ENCODE peak calls at places on chromosomes 6 and 20, in five cellular contexts. P is right cardiac atrium, G is uterus, V is neural progenitor cell, U is pancreas. Q is an unnamed sample.

GRCh38 chr20:25215521-25215920 is 20.0 kb downstream of the ENTPD6 start:
- DNase-seq in P (peak; percentile 31), G (no peak), V (no peak), U (no peak), Q (no peak)

GRCh38 chr6:108242721-108243120 is 18.1 kb downstream of the SNX3 start:
- DNase-seq in P (no peak), G (no peak), V (no peak), U (no peak), Q (no peak)

GRCh38 chr6:41469951-41470340 is 76.2 kb upstream of the FOXP4 start:
- DNase-seq in P (peak; percentile 58), G (no peak), V (peak; percentile 67), U (no peak), Q (no peak)

GRCh38 chr6:125670586-125670985 is 78.8 kb upstream of the HEY2 start:
- DNase-seq in P (no peak), G (no peak), V (peak; percentile 38), U (no peak), Q (peak; percentile 19)

GRCh38 chr20:36717657-36718056 is 28.2 kb downstream of the NDRG3 start:
- DNase-seq in P (no peak), G (no peak), V (peak; percentile 50), U (no peak), Q (no peak)

GRCh38 chr6:154683756-154684523 is 49.3 kb upstream of the SCAF8 start:
- DNase-seq in P (no peak), G (no peak), V (no peak), U (no peak), Q (no peak)

GRCh38 chr6:31659649-31660223 is 842 bp downstream of the C6orf47 start:
- DNase-seq in P (no peak), G (no peak), V (peak; percentile 37), U (no peak), Q (no peak)

GRCh38 chr20:62472343-62473199 is 3.2 kb downstream of the GATA5 start:
- DNase-seq in P (no peak), G (no peak), V (no peak), U (no peak), Q (no peak)

DNA sequence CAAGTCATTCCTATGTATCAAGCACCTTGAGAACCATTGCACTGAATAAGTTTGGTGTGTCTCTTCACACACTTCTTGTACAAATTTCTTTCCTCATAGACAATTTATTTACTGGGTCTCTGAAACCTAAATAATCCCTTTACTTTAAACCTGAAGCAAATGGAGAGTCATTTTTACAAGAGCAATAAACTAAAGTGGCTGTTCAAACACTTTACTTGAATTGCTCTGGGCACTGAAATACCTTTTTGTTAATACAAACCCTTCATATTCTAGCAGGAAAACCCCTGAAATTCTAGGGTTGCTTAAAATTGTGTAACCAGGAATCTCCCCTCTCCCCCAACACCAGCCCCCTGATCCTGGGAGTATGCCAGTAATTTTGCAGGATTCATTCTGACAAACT is 13.3 kb downstream of the RSPO3 start:
- DNase-seq in P (no peak), G (no peak), V (no peak), U (no peak), Q (no peak)
- H3K4me3 ChIP-seq in P (no peak overlapping the region), G (no peak overlapping the region), V (no peak overlapping the region), U (no peak overlapping the region), Q (no peak overlapping the region)

DNA sequence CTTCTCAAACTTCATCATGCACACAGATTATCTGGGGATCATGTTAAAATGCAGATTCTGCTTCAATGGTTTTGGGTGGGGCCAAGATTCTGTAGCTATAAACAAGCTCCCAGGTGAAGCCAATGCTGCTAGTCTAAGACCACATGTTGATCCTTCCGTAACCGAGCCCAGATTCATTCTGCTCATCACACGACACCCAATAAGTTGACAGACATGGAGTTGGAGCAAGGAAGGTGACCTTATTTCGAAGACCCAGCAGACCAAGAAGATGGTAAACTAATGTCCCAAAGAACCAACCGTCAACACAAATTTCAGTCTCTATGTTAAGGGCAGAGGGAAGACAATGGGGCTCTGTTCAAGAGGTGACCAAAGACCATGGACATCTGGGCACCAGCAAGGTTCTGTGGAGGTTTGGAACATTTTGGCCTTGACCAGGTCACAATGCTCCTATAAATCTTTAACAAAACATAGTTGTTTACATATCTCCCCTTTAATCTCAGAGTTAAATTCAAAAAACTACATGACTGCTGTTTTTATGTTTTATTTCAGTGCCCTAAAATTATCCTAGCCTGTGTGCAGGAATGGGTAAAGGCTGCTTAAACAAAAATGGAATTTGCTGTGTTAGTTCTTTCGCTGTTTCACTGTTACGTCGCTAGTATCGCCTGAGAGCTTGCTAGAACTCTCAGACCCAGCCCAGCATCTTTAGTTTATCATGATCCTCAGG is 50.1 kb downstream of the SPTLC3 start:
- DNase-seq in P (no peak), G (no peak), V (no peak), U (no peak), Q (no peak)
- H3K4me1 ChIP-seq in P (no peaks in the 10 kb centered on the region), G (no peaks in the 10 kb centered on the region), V (no peaks in the 10 kb centered on the region), U (no peaks in the 10 kb centered on the region), Q (no peaks in the 10 kb centered on the region)

DNA sequence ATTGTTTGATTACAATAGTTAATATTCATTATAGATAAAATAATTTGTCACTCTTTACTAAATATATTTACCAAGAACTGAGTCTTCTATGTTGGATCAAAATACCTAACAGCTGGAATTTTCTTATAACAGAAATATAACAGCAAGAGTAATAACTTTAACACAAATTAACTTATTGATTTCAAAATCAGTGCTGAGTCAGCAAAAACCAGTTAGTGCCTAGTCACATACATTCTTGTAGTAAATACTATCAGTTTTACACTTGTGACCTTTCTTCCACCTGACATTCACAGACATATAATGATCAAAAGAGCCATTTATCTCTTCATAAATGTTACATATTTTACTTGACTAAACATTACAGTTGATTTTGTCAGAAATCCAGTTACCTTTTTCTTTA is 1141.4 kb upstream of the ADGRB3 start:
- DNase-seq in P (no peak), G (no peak), V (no peak), U (no peak), Q (no peak)
- H3K4me3 ChIP-seq in P (no peak overlapping the region), G (no peak overlapping the region), V (no peak overlapping the region), U (no peak overlapping the region), Q (no peak overlapping the region)

DNA sequence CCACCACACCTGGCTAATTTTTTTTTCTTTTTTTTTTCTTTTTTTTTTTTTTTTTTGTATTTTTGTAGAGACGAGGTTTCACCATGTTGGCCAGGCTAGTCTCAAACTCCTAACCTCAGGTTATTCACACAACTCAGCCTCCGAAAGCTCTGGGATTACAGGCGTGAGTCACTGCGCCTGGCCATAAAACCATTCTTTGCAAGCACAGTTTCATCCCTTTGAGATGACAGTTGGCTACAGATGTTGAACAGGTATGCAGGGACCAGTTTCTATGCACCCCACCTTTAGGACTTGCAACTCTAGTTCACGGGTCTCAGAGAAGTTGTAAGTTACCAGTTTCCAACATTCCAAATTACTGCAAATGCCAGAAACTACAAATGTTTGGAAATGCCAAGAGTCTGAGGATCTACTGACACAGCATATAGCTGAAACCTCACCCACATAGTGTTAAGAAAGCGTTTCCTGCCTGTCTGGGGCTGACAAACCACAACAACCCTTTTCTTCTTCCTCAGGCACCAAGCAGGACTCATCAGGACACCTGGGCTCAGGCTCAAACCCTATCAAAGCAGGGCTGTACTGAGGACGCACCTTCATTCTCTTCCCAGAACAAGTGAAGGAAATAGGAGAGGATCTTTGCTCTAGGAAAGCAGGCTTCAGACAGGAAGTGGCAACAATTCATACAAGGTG is 22.9 kb downstream of the ARHGAP18 start:
- DNase-seq in P (no peak), G (no peak), V (no peak), U (no peak), Q (no peak)
- H3K4me1 ChIP-seq in P (peaks cover 9% of the 10 kb centered on the region), G (no peaks in the 10 kb centered on the region), V (no peaks in the 10 kb centered on the region), U (peaks cover 24% of the 10 kb centered on the region), Q (peaks cover 64% of the 10 kb centered on the region)

GRCh38 chr20:57108218-57108617 is 158.2 kb downstream of the BMP7 start:
- DNase-seq in P (no peak), G (no peak), V (no peak), U (no peak), Q (no peak)

GRCh38 chr20:57111028-57111373 is 155.4 kb downstream of the BMP7 start:
- DNase-seq in P (no peak), G (no peak), V (no peak), U (no peak), Q (no peak)

GRCh38 chr20:57107208-57107607 is 159.2 kb downstream of the BMP7 start:
- DNase-seq in P (no peak), G (no peak), V (no peak), U (no peak), Q (no peak)

GRCh38 chr20:57108742-57109141 is 157.7 kb downstream of the BMP7 start:
- DNase-seq in P (no peak), G (no peak), V (peak; percentile 33), U (no peak), Q (no peak)

GRCh38 chr20:57109151-57109953 is 157.1 kb downstream of the BMP7 start:
- DNase-seq in P (no peak), G (no peak), V (no peak), U (no peak), Q (peak; percentile 68)
- H3K4me3 ChIP-seq in P (no peak overlapping the region), G (no peak overlapping the region), V (no peak overlapping the region), U (no peak overlapping the region), Q (no peak overlapping the region)

GRCh38 chr6:106092279-106092678 is 6.1 kb downstream of the PRDM1 start:
- DNase-seq in P (no peak), G (no peak), V (no peak), U (no peak), Q (no peak)
- H3K4me1 ChIP-seq in P (no peaks in the 10 kb centered on the region), G (no peaks in the 10 kb centered on the region), V (peaks cover 19% of the 10 kb centered on the region), U (no peaks in the 10 kb centered on the region), Q (peaks cover 5% of the 10 kb centered on the region)

GRCh38 chr6:117619178-117619577 is 16.9 kb upstream of the GOPC start:
- DNase-seq in P (no peak), G (no peak), V (no peak), U (no peak), Q (no peak)

GRCh38 chr6:117617766-117618035 is 15.4 kb upstream of the GOPC start:
- DNase-seq in P (no peak), G (no peak), V (no peak), U (no peak), Q (no peak)

GRCh38 chr6:117615981-117616961 is 14.0 kb upstream of the GOPC start:
- DNase-seq in P (no peak), G (no peak), V (peak; percentile 39), U (no peak), Q (no peak)

GRCh38 chr6:117616971-117617765 is 14.9 kb upstream of the GOPC start:
- DNase-seq in P (no peak), G (no peak), V (no peak), U (no peak), Q (no peak)

DNA sequence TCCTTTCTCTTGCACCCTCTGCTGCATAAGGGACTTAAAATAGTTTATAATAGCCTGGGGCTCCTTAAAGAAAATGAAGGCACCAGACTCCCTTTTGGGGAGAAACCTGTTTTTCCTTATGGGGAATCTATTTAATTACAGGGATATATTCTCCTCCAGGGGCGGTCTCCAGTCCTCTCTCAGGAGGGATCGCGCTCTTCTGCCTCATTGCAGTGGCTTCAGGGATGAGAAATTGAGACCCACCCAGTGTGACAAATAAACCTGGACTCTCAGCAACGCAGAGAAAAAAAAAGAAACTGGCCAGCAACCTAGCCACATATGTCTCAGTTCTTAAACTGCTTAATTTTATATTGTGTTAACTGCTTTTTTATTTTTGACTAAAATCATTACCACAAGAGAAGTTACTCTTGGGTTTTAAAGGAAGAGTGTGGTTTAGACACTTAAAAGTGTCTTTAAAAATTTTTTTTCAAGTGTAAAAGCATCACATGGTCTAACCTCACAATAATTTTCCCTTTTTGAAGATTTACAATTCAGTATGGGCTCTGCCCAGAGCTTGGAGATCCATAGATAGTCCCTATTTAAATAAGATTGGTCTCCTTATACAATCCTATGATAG is 11.7 kb upstream of the GOPC start:
- DNase-seq in P (no peak), G (no peak), V (peak; percentile 13), U (no peak), Q (no peak)
- H3K4me3 ChIP-seq in P (no peak overlapping the region), G (no peak overlapping the region), V (no peak overlapping the region), U (no peak overlapping the region), Q (no peak overlapping the region)

GRCh38 chr20:46084805-46085792 is 4.7 kb downstream of the NCOA5 start:
- DNase-seq in P (no peak), G (no peak), V (no peak), U (no peak), Q (no peak)
- H3K4me1 ChIP-seq in P (peaks cover 12% of the 10 kb centered on the region), G (no peaks in the 10 kb centered on the region), V (peaks cover 27% of the 10 kb centered on the region), U (peaks cover 24% of the 10 kb centered on the region), Q (peaks cover 90% of the 10 kb centered on the region)

Q was measured in psoas muscle.